ENCODE peak calls at places on chromosomes 3 and 15, in five cellular contexts. One of them, this sample, is unnamed.
A peak's percentile ranks its signal among the peaks of the same experiment; 100 is the strongest.

GRCh38 chr3:7144696-7145308 is 283.9 kb downstream of the GRM7 start:
- DNase-seq in NCI-H1092 treated with DMSO at 0.1 percent for 48 hours: no peak
- DNase-seq in IMR-90: no peak
- DNase-seq in KBM-7: peak; percentile 32
- DNase-seq in HTR-8/SVneo: no peak
- DNase-seq in this sample: no peak

GRCh38 chr3:12478326-12478725 is 6.0 kb upstream of the TSEN2 start:
- DNase-seq in NCI-H1092 treated with DMSO at 0.1 percent for 48 hours: no peak
- DNase-seq in KBM-7: no peak
- DNase-seq in IMR-90: no peak
- DNase-seq in HTR-8/SVneo: no peak
- DNase-seq in this sample: no peak

GRCh38 chr15:85379403-85380131 is 836 bp upstream of the AKAP13 start:
- DNase-seq in KBM-7: no peak
- DNase-seq in NCI-H1092 treated with DMSO at 0.1 percent for 48 hours: no peak
- DNase-seq in IMR-90: no peak
- DNase-seq in HTR-8/SVneo: no peak
- DNase-seq in this sample: peak; percentile 43

GRCh38 chr15:77577350-77577749 is 55.4 kb downstream of the LINGO1 start:
- DNase-seq in HTR-8/SVneo: no peak
- DNase-seq in NCI-H1092 treated with DMSO at 0.1 percent for 48 hours: no peak
- DNase-seq in IMR-90: no peak
- DNase-seq in KBM-7: no peak
- DNase-seq in this sample: no peak

GRCh38 chr3:194888916-194889315 is 203.2 kb downstream of the FAM43A start:
- DNase-seq in IMR-90: no peak
- DNase-seq in KBM-7: no peak
- DNase-seq in HTR-8/SVneo: no peak
- DNase-seq in NCI-H1092 treated with DMSO at 0.1 percent for 48 hours: no peak
- DNase-seq in this sample: no peak

GRCh38 chr15:91055548-91056331 is 33.3 kb upstream of the VPS33B start:
- DNase-seq in KBM-7: peak; percentile 77
- DNase-seq in HTR-8/SVneo: peak; percentile 70
- DNase-seq in IMR-90: peak; percentile 55
- DNase-seq in NCI-H1092 treated with DMSO at 0.1 percent for 48 hours: peak; percentile 80
- DNase-seq in this sample: peak; percentile 64

GRCh38 chr3:141542202-141542959 is 55.6 kb downstream of the RASA2 start:
- DNase-seq in NCI-H1092 treated with DMSO at 0.1 percent for 48 hours: no peak
- DNase-seq in HTR-8/SVneo: no peak
- DNase-seq in IMR-90: no peak
- DNase-seq in KBM-7: no peak
- DNase-seq in this sample: no peak

GRCh38 chr3:69203631-69204314 is 81.4 kb upstream of the LMOD3 start:
- DNase-seq in KBM-7: no peak
- DNase-seq in NCI-H1092 treated with DMSO at 0.1 percent for 48 hours: no peak
- DNase-seq in HTR-8/SVneo: no peak
- DNase-seq in IMR-90: no peak
- DNase-seq in this sample: no peak

GRCh38 chr3:33637482-33637881 is 80.6 kb downstream of the CLASP2 start:
- DNase-seq in NCI-H1092 treated with DMSO at 0.1 percent for 48 hours: no peak
- DNase-seq in IMR-90: no peak
- DNase-seq in HTR-8/SVneo: no peak
- DNase-seq in KBM-7: no peak
- DNase-seq in this sample: no peak